ENCODE peak calls at places on chromosomes 16 and 17, in four cellular contexts. J, F, I and L are unnamed samples.

GRCh38 chr17:9916108-9916507 is 11.0 kb upstream of the RCVRN start:
- DNase-seq in J (no peak), F (no peak), I (no peak), L (no peak)

GRCh38 chr17:43615330-43615729 is 46.4 kb downstream of the MEOX1 start:
- DNase-seq in I (no peak), F (no peak), J (no peak), L (no peak)

GRCh38 chr16:14527411-14528044 is 102.5 kb downstream of the PARN start:
- DNase-seq in F (no peak), I (peak; percentile 18), J (no peak), L (no peak)

GRCh38 chr17:15944720-15945492 is at the start of gene ADORA2B:
- DNase-seq in J (no peak), F (peak; percentile 84), I (peak; percentile 61), L (no peak)

GRCh38 chr16:70684146-70685060 is 1.4 kb downstream of the MTSS2 start:
- DNase-seq in I (no peak), F (no peak), J (no peak), L (no peak)

GRCh38 chr16:75801307-75801706 is 75.0 kb upstream of the CPHXL start:
- DNase-seq in I (no peak), J (no peak), F (no peak), L (no peak)

GRCh38 chr16:88673685-88674398 is 11.0 kb upstream of the MVD start:
- DNase-seq in I (no peak), J (no peak), F (no peak), L (no peak)

GRCh38 chr16:2036200-2036966 is 9.7 kb downstream of the NHERF2 start:
- DNase-seq in J (no peak), I (no peak), F (no peak), L (no peak)

GRCh38 chr17:76671123-76671911 is 27.8 kb upstream of the ST6GALNAC1 start:
- DNase-seq in F (peak; percentile 100), J (peak; percentile 98), I (peak; percentile 96), L (peak; percentile 98)

GRCh38 chr17:69434164-69434579 is 19.7 kb downstream of the MAP2K6 start:
- DNase-seq in F (peak; percentile 9), I (no peak), J (no peak), L (no peak)

GRCh38 chr17:68491864-68492263 is 20.4 kb upstream of the PRKAR1A start:
- DNase-seq in J (no peak), F (no peak), I (no peak), L (no peak)

GRCh38 chr16:50326835-50327465 is 41.8 kb downstream of the BRD7 start:
- DNase-seq in J (peak; percentile 60), F (peak; percentile 25), I (no peak), L (no peak)

GRCh38 chr17:17564896-17565295 is 26.6 kb downstream of the PEMT start:
- DNase-seq in I (no peak), F (no peak), J (no peak), L (no peak)

GRCh38 chr17:596763-597644 is 117.6 kb downstream of the VPS53 start:
- DNase-seq in I (no peak), J (no peak), F (peak; percentile 85), L (no peak)

GRCh38 chr16:12176051-12176450 is 199.5 kb downstream of the SNX29 start:
- DNase-seq in J (no peak), F (no peak), I (no peak), L (no peak)

GRCh38 chr17:8830141-8830540 is 31.0 kb upstream of the MFSD6L start:
- DNase-seq in J (no peak), I (no peak), F (no peak), L (no peak)

GRCh38 chr17:38322156-38322779 is 21.5 kb downstream of the GPR179 start:
- DNase-seq in F (peak; percentile 52), I (no peak), J (peak; percentile 59), L (peak; percentile 51)

GRCh38 chr16:86355114-86355513 is 155.2 kb upstream of the FOXF1 start:
- DNase-seq in F (peak; percentile 93), I (no peak), J (no peak), L (no peak)

GRCh38 chr17:45318561-45319230 is 1.9 kb upstream of the MAP3K14 start:
- DNase-seq in F (no peak), J (no peak), I (no peak), L (no peak)

GRCh38 chr17:31095239-31096105 is 695 bp downstream of the NF1 start:
- DNase-seq in I (no peak), J (peak; percentile 14), F (peak; percentile 83), L (no peak)

GRCh38 chr16:667780-668518 is at the start of gene RHOT2:
- DNase-seq in F (peak; percentile 91), I (peak; percentile 70), J (peak; percentile 95), L (peak; percentile 83)

GRCh38 chr16:65201446-65202010 is 79.7 kb upstream of the CDH11 start:
- DNase-seq in I (no peak), F (no peak), J (no peak), L (no peak)

GRCh38 chr16:55630774-55631173 is 25.0 kb upstream of the SLC6A2 start:
- DNase-seq in J (no peak), F (no peak), I (no peak), L (no peak)

GRCh38 chr17:76198702-76199101 is 41.6 kb downstream of the RNF157 start:
- DNase-seq in I (no peak), F (no peak), J (no peak), L (no peak)

GRCh38 chr17:14196337-14196997 is 40.2 kb downstream of the CDRT15 start:
- DNase-seq in I (no peak), J (peak; percentile 9), F (no peak), L (no peak)

GRCh38 chr17:3697157-3697515 is 1.2 kb upstream of the P2RX5 start:
- DNase-seq in F (no peak), J (no peak), I (no peak), L (no peak)

GRCh38 chr16:27425961-27426360 is 24.0 kb downstream of the IL21R start:
- DNase-seq in J (no peak), F (no peak), I (no peak), L (no peak)

GRCh38 chr17:488993-489757 is 136.6 kb upstream of the RPH3AL start:
- DNase-seq in I (no peak), J (no peak), F (peak; percentile 52), L (no peak)

GRCh38 chr17:41785876-41786226 is 660 bp downstream of the JUP start:
- DNase-seq in I (no peak), F (no peak), J (no peak), L (no peak)

GRCh38 chr17:9212376-9213310 is 191.3 kb downstream of the NTN1 start:
- DNase-seq in J (no peak), F (no peak), I (no peak), L (no peak)

GRCh38 chr16:86222541-86222940 is 287.8 kb upstream of the FOXF1 start:
- DNase-seq in F (peak; percentile 60), I (no peak), J (no peak), L (no peak)

GRCh38 chr17:80474231-80474932 is 2.0 kb downstream of the NPTX1 start:
- DNase-seq in J (no peak), I (no peak), F (peak; percentile 60), L (no peak)

GRCh38 chr16:69724981-69725479 is 1.3 kb downstream of the NQO1 start:
- DNase-seq in F (peak; percentile 16), J (no peak), I (no peak), L (no peak)

GRCh38 chr16:50838885-50839284 is 97.0 kb downstream of the CYLD start:
- DNase-seq in J (no peak), I (no peak), F (no peak), L (no peak)

GRCh38 chr17:82884923-82885322 is 45.1 kb upstream of the ZNF750 start:
- DNase-seq in I (no peak), F (no peak), J (peak; percentile 63), L (no peak)

GRCh38 chr17:17391575-17392370 is 85.0 kb upstream of the MED9 start:
- DNase-seq in J (peak; percentile 47), I (no peak), F (no peak), L (no peak)

GRCh38 chr16:70648606-70649005 is 2.2 kb downstream of the IL34 start:
- DNase-seq in I (no peak), F (no peak), J (no peak), L (no peak)

GRCh38 chr16:84228321-84228838 is 11.4 kb downstream of the KCNG4 start:
- DNase-seq in I (peak; percentile 58), F (peak; percentile 95), J (no peak), L (no peak)

GRCh38 chr17:72193395-72194106 is 72.7 kb downstream of the SOX9 start:
- DNase-seq in J (no peak), F (peak; percentile 36), I (no peak), L (no peak)

GRCh38 chr16:85025781-85026653 is 1.6 kb upstream of the KIAA0513 start:
- DNase-seq in J (no peak), F (no peak), I (no peak), L (no peak)